ENCODE peak calls at places on chromosomes 3 and 15, in four cellular contexts. F is trophoblast cell, G is IMR-90, E is H9. J is an unnamed sample.

GRCh38 chr3:187713504-187713903 is 11.1 kb upstream of the RTP2 start:
- DNase-seq in G (peak; percentile 54), F (no peak), E (no peak), J (no peak)

GRCh38 chr3:41075958-41076357 is 123.3 kb upstream of the CTNNB1 start:
- DNase-seq in G (no peak), F (peak; percentile 40), E (no peak), J (no peak)

GRCh38 chr3:146024260-146024659 is 136.7 kb downstream of the PLOD2 start:
- DNase-seq in F (no peak), E (no peak), G (no peak), J (no peak)

GRCh38 chr3:24259901-24260512 is 234.6 kb downstream of the THRB start:
- DNase-seq in G (peak; percentile 22), E (no peak), F (peak; percentile 26), J (no peak)

GRCh38 chr15:79863886-79864285 is 32.9 kb downstream of the MTHFS start:
- DNase-seq in G (peak; percentile 65), F (no peak), E (no peak), J (no peak)

GRCh38 chr3:120416868-120417267 is 33.9 kb downstream of the FSTL1 start:
- DNase-seq in G (no peak), F (no peak), E (no peak), J (no peak)

GRCh38 chr3:154356009-154356408 is 31.7 kb upstream of the DHX36 start:
- DNase-seq in F (peak; percentile 56), E (no peak), G (no peak), J (no peak)

GRCh38 chr3:146322216-146322615 is 71.3 kb upstream of the PLSCR4 start:
- DNase-seq in G (no peak), F (no peak), E (no peak), J (no peak)

GRCh38 chr3:178454714-178455113 is 81.5 kb upstream of the KCNMB2 start:
- DNase-seq in F (no peak), G (peak; percentile 27), E (no peak), J (no peak)

GRCh38 chr3:160554980-160555379 is 10.4 kb downstream of the KPNA4 start:
- DNase-seq in E (no peak), G (no peak), F (no peak), J (no peak)

GRCh38 chr15:78340243-78341056 is at the start of gene CRABP1:
- DNase-seq in G (no peak), E (peak; percentile 76), F (no peak), J (no peak)

GRCh38 chr3:120634539-120634938 is 38.4 kb downstream of the NDUFB4 start:
- DNase-seq in E (no peak), G (no peak), F (no peak), J (no peak)

GRCh38 chr15:83410532-83410931 is 36.6 kb upstream of the SH3GL3 start:
- DNase-seq in G (no peak), E (no peak), F (peak; percentile 100), J (no peak)

GRCh38 chr15:60729850-60730458 is 251.0 kb upstream of the ICE2 start:
- DNase-seq in G (no peak), F (no peak), E (no peak), J (no peak)

GRCh38 chr3:62154457-62155148 is 218.7 kb downstream of the FEZF2 start:
- DNase-seq in G (no peak), E (no peak), F (no peak), J (no peak)

GRCh38 chr3:133383175-133383574 is 16.7 kb upstream of the BFSP2 start:
- DNase-seq in E (no peak), G (no peak), F (peak; percentile 67), J (no peak)

GRCh38 chr3:127796751-127797150 is 25.6 kb downstream of the MGLL start:
- DNase-seq in F (no peak), E (no peak), G (no peak), J (no peak)

GRCh38 chr15:73981761-73982222 is 10.3 kb downstream of the STOML1 start:
- DNase-seq in E (no peak), G (no peak), F (no peak), J (no peak)

GRCh38 chr15:61041886-61042285 is 187.2 kb downstream of the RORA start:
- DNase-seq in E (no peak), G (no peak), F (no peak), J (no peak)

DNA sequence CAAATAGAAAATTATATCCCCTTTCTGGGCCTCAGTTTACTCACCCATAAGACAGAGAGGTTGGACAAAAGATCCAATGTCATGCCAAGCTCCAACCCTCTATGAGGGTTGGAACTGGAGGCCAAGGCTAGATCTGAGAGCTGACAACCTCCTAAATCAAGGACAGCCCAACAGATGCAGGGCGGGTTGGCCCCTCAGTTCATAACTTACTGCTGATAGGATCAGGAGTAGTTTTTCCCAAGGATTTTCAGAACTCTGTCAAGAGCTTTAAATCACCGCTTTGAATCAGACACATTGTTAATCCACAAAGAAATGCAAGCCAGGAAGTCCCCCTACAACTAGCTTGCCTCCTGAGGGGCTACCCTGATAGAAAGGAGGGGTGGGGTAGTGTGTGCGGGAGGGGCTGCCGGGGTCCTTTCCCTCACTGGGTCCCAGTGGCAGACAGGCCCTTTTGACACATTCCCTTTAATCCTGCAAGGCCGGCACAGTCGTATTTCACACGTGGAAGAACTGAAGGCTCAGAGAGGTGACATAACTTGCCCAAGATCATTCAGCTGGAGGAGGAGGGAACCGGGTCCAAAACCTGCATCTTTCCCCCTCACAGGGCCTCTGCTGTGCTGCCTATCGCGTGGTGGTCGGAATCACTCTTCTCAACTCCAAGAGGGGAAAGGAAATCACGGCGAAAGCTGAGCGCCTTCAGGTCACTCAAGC is 21.4 kb downstream of the BMF start:
- DNase-seq in E (no peak), F (no peak), G (no peak), J (no peak)
- H4K8ac ChIP-seq in E (no peak overlapping the region), F (peak overlapping the region; percentile 37), G (no peak overlapping the region), J (no peak overlapping the region)

GRCh38 chr3:49799761-49800160 is at the start of gene CDHR4:
- DNase-seq in E (no peak), G (peak; percentile 72), F (peak; percentile 44), J (no peak)
- H4K8ac ChIP-seq in E (no peak within 1 kb of the TSS), G (no peak within 1 kb of the TSS), F (no peak within 1 kb of the TSS), J (peak within 1 kb of the TSS; percentile 15)

GRCh38 chr3:14620512-14620911 is 31.1 kb upstream of the CCDC174 start:
- DNase-seq in E (peak; percentile 43), F (no peak), G (no peak), J (no peak)

GRCh38 chr3:14614189-14614588 is 37.4 kb upstream of the CCDC174 start:
- DNase-seq in E (no peak), G (no peak), F (no peak), J (no peak)

GRCh38 chr3:14619605-14620004 is 32.0 kb upstream of the CCDC174 start:
- DNase-seq in F (no peak), G (no peak), E (no peak), J (no peak)

GRCh38 chr3:14616606-14617507 is 34.7 kb upstream of the CCDC174 start:
- DNase-seq in F (no peak), E (no peak), G (no peak), J (no peak)

DNA sequence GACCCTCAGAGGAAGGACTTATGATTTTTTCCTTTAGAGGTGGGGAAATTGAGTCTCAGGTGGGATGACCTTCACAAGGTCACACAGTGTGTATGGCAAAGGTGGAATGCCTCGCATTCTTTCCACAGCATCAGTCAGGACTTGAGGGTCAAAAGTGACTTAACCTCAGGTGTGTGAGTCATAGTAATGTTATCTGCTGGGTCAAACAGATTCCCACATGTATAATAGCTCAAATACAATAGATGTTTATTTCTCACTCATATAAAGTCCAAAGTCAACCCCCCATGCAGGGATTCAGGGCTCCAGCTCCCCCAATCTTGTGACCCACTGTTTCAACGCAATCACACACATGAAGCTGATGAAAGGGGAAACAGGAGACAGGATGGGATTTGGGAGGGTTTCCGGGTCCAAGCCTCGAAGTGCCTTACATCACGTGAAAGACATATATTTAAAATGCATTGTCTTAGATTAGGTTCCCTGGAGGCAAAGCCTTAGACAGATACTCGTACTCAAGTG is 34.0 kb upstream of the CCDC174 start:
- DNase-seq in G (no peak), E (no peak), F (peak; percentile 19), J (no peak)
- H4K8ac ChIP-seq in G (no peak overlapping the region), E (no peak overlapping the region), F (no peak overlapping the region), J (no peak overlapping the region)

GRCh38 chr15:50354838-50355611 is at the start of gene GABPB1:
- DNase-seq in F (peak; percentile 90), E (peak; percentile 88), G (peak; percentile 94), J (peak; percentile 59)
- H4K8ac ChIP-seq in F (peak within 1 kb of the TSS; percentile 99), E (peak within 1 kb of the TSS; percentile 56), G (peak within 1 kb of the TSS; percentile 93), J (peak within 1 kb of the TSS; percentile 100)

GRCh38 chr3:194861375-194861774 is 175.7 kb downstream of the FAM43A start:
- DNase-seq in E (no peak), G (no peak), F (no peak), J (no peak)
- H4K8ac ChIP-seq in E (no peak overlapping the region), G (no peak overlapping the region), F (no peak overlapping the region), J (no peak overlapping the region)

GRCh38 chr3:129387492-129387891 is 40.9 kb downstream of the EFCAB12 start:
- DNase-seq in F (no peak), G (no peak), E (no peak), J (no peak)

GRCh38 chr3:129389572-129389937 is 38.9 kb downstream of the EFCAB12 start:
- DNase-seq in E (no peak), F (no peak), G (peak; percentile 19), J (no peak)

GRCh38 chr3:129384594-129385323 is 43.7 kb downstream of the EFCAB12 start:
- DNase-seq in G (no peak), F (no peak), E (no peak), J (no peak)

GRCh38 chr3:129383292-129383860 is 45.1 kb downstream of the EFCAB12 start:
- DNase-seq in F (peak; percentile 72), E (peak; percentile 83), G (peak; percentile 85), J (peak; percentile 75)

DNA sequence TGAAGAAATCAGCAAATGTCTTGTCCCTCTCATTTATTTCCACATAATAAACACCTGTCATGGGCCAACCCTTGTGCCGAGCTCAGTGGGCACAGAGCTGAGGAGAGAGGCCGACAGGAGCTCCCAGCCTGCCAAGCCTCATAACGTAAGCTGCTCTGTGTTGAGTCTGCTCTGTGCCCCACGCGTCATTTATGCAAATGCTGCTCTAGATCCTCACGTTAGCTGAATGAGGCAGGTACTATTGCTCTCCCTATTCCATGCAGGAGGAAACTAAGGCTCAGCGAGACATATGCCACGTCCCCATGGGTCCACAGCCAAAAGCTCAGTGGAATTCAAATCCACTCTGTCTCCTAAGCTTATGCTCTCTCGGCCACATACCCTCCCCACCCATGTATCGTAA is 41.5 kb downstream of the EFCAB12 start:
- DNase-seq in F (no peak), G (no peak), E (no peak), J (no peak)
- H4K8ac ChIP-seq in F (no peak overlapping the region), G (no peak overlapping the region), E (no peak overlapping the region), J (no peak overlapping the region)

DNA sequence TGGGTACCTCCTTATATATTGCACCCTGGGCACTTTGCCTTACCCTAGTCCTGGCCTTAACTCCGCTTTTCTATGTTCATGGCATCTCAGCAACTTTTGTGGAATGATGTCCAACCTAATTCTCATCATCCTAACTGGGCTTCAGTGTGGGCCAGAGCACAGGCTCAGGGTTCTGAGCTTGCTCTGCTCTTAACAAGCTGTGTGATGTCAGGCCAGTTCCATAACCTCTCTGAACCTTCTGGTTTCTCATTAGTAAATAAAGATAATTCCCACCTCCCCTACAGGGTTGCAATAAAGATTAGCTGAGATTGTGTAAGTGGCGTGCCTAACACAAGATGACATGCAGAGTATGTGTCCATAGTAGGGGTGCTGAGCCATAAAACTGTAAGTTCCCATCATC is 36.4 kb downstream of the CDCP1 start:
- DNase-seq in G (no peak), F (no peak), E (no peak), J (no peak)
- H4K8ac ChIP-seq in G (peak overlapping the region; percentile 45), F (no peak overlapping the region), E (no peak overlapping the region), J (no peak overlapping the region)

J was measured in H1.